ENCODE peak calls at places on chromosomes 6 and 20, in six cellular contexts. One of them, this sample, is unnamed.

GRCh38 chr6:135506270-135506997 is 8.9 kb upstream of the AHI1 start:
- DNase-seq in OCI-M1: peak; percentile 87
- DNase-seq in brain microvascular endothelial cell: peak; percentile 38
- DNase-seq in stimulated activated CD8-positive, alpha-beta memory T cell treated with anti-CD3 and anti-CD28 coated beads, Interleukin-7, amount 100 ng/mL, for 1 hour: no peak
- DNase-seq in HCT116: no peak
- DNase-seq in left ventricle myocardium inferior: no peak
- DNase-seq in this sample: peak; percentile 4

GRCh38 chr20:63309261-63310071 is 16.5 kb downstream of the COL20A1 start:
- DNase-seq in stimulated activated CD8-positive, alpha-beta memory T cell treated with anti-CD3 and anti-CD28 coated beads, Interleukin-7, amount 100 ng/mL, for 1 hour: no peak
- DNase-seq in brain microvascular endothelial cell: no peak
- DNase-seq in HCT116: no peak
- DNase-seq in OCI-M1: peak; percentile 34
- DNase-seq in left ventricle myocardium inferior: peak; percentile 38
- DNase-seq in this sample: no peak

GRCh38 chr6:44222987-44223470 is 366 bp upstream of the SLC29A1 start:
- DNase-seq in HCT116: no peak
- DNase-seq in stimulated activated CD8-positive, alpha-beta memory T cell treated with anti-CD3 and anti-CD28 coated beads, Interleukin-7, amount 100 ng/mL, for 1 hour: no peak
- DNase-seq in OCI-M1: no peak
- DNase-seq in brain microvascular endothelial cell: no peak
- DNase-seq in left ventricle myocardium inferior: no peak
- DNase-seq in this sample: no peak

GRCh38 chr6:87922947-87923330 is 124.7 kb upstream of the SPACA1 start:
- DNase-seq in brain microvascular endothelial cell: no peak
- DNase-seq in HCT116: no peak
- DNase-seq in left ventricle myocardium inferior: no peak
- DNase-seq in stimulated activated CD8-positive, alpha-beta memory T cell treated with anti-CD3 and anti-CD28 coated beads, Interleukin-7, amount 100 ng/mL, for 1 hour: no peak
- DNase-seq in OCI-M1: no peak
- DNase-seq in this sample: peak; percentile 21

GRCh38 chr6:84618046-84618752 is 146.2 kb downstream of the TBX18 start:
- DNase-seq in left ventricle myocardium inferior: no peak
- DNase-seq in brain microvascular endothelial cell: peak; percentile 67
- DNase-seq in stimulated activated CD8-positive, alpha-beta memory T cell treated with anti-CD3 and anti-CD28 coated beads, Interleukin-7, amount 100 ng/mL, for 1 hour: no peak
- DNase-seq in OCI-M1: no peak
- DNase-seq in HCT116: no peak
- DNase-seq in this sample: no peak

GRCh38 chr6:148727104-148727503 is 19.7 kb upstream of the UST start:
- DNase-seq in HCT116: no peak
- DNase-seq in OCI-M1: no peak
- DNase-seq in stimulated activated CD8-positive, alpha-beta memory T cell treated with anti-CD3 and anti-CD28 coated beads, Interleukin-7, amount 100 ng/mL, for 1 hour: no peak
- DNase-seq in left ventricle myocardium inferior: no peak
- DNase-seq in brain microvascular endothelial cell: no peak
- DNase-seq in this sample: no peak

GRCh38 chr6:18586133-18586532 is 199.0 kb downstream of the RNF144B start:
- DNase-seq in OCI-M1: no peak
- DNase-seq in left ventricle myocardium inferior: no peak
- DNase-seq in brain microvascular endothelial cell: no peak
- DNase-seq in stimulated activated CD8-positive, alpha-beta memory T cell treated with anti-CD3 and anti-CD28 coated beads, Interleukin-7, amount 100 ng/mL, for 1 hour: no peak
- DNase-seq in HCT116: no peak
- DNase-seq in this sample: no peak

GRCh38 chr20:32189691-32190607 is 17.6 kb downstream of the PLAGL2 start:
- DNase-seq in left ventricle myocardium inferior: peak; percentile 50
- DNase-seq in OCI-M1: no peak
- DNase-seq in stimulated activated CD8-positive, alpha-beta memory T cell treated with anti-CD3 and anti-CD28 coated beads, Interleukin-7, amount 100 ng/mL, for 1 hour: peak; percentile 13
- DNase-seq in brain microvascular endothelial cell: no peak
- DNase-seq in HCT116: no peak
- DNase-seq in this sample: no peak

GRCh38 chr6:145547596-145548325 is 187.6 kb downstream of the EPM2A start:
- DNase-seq in brain microvascular endothelial cell: no peak
- DNase-seq in HCT116: no peak
- DNase-seq in OCI-M1: no peak
- DNase-seq in stimulated activated CD8-positive, alpha-beta memory T cell treated with anti-CD3 and anti-CD28 coated beads, Interleukin-7, amount 100 ng/mL, for 1 hour: no peak
- DNase-seq in left ventricle myocardium inferior: no peak
- DNase-seq in this sample: no peak

GRCh38 chr6:167671977-167672687 is 154.6 kb upstream of the AFDN start:
- DNase-seq in left ventricle myocardium inferior: no peak
- DNase-seq in brain microvascular endothelial cell: no peak
- DNase-seq in OCI-M1: no peak
- DNase-seq in stimulated activated CD8-positive, alpha-beta memory T cell treated with anti-CD3 and anti-CD28 coated beads, Interleukin-7, amount 100 ng/mL, for 1 hour: no peak
- DNase-seq in HCT116: no peak
- DNase-seq in this sample: no peak

GRCh38 chr6:144286503-144287393 is 1.6 kb downstream of the UTRN start:
- DNase-seq in OCI-M1: peak; percentile 69
- DNase-seq in stimulated activated CD8-positive, alpha-beta memory T cell treated with anti-CD3 and anti-CD28 coated beads, Interleukin-7, amount 100 ng/mL, for 1 hour: no peak
- DNase-seq in HCT116: no peak
- DNase-seq in brain microvascular endothelial cell: peak; percentile 89
- DNase-seq in left ventricle myocardium inferior: peak; percentile 79
- DNase-seq in this sample: no peak

GRCh38 chr20:36917240-36917639 is 34.3 kb downstream of the SAMHD1 start:
- DNase-seq in left ventricle myocardium inferior: no peak
- DNase-seq in stimulated activated CD8-positive, alpha-beta memory T cell treated with anti-CD3 and anti-CD28 coated beads, Interleukin-7, amount 100 ng/mL, for 1 hour: no peak
- DNase-seq in OCI-M1: no peak
- DNase-seq in HCT116: no peak
- DNase-seq in brain microvascular endothelial cell: no peak
- DNase-seq in this sample: no peak

GRCh38 chr6:132065556-132065955 is 114.4 kb upstream of the CCN2 start:
- DNase-seq in left ventricle myocardium inferior: no peak
- DNase-seq in OCI-M1: peak; percentile 27
- DNase-seq in stimulated activated CD8-positive, alpha-beta memory T cell treated with anti-CD3 and anti-CD28 coated beads, Interleukin-7, amount 100 ng/mL, for 1 hour: no peak
- DNase-seq in HCT116: no peak
- DNase-seq in brain microvascular endothelial cell: peak; percentile 23
- DNase-seq in this sample: no peak

GRCh38 chr20:3013771-3014170 is 29.7 kb upstream of the GNRH2 start:
- DNase-seq in stimulated activated CD8-positive, alpha-beta memory T cell treated with anti-CD3 and anti-CD28 coated beads, Interleukin-7, amount 100 ng/mL, for 1 hour: no peak
- DNase-seq in HCT116: no peak
- DNase-seq in left ventricle myocardium inferior: no peak
- DNase-seq in OCI-M1: no peak
- DNase-seq in brain microvascular endothelial cell: no peak
- DNase-seq in this sample: no peak

GRCh38 chr6:53530346-53530745 is 14.6 kb downstream of the GCLC start:
- DNase-seq in HCT116: no peak
- DNase-seq in OCI-M1: no peak
- DNase-seq in left ventricle myocardium inferior: peak; percentile 37
- DNase-seq in stimulated activated CD8-positive, alpha-beta memory T cell treated with anti-CD3 and anti-CD28 coated beads, Interleukin-7, amount 100 ng/mL, for 1 hour: no peak
- DNase-seq in brain microvascular endothelial cell: peak; percentile 29
- DNase-seq in this sample: no peak

GRCh38 chr20:39878809-39879208 is 810.2 kb downstream of the MAFB start:
- DNase-seq in OCI-M1: no peak
- DNase-seq in brain microvascular endothelial cell: no peak
- DNase-seq in stimulated activated CD8-positive, alpha-beta memory T cell treated with anti-CD3 and anti-CD28 coated beads, Interleukin-7, amount 100 ng/mL, for 1 hour: no peak
- DNase-seq in left ventricle myocardium inferior: no peak
- DNase-seq in HCT116: no peak
- DNase-seq in this sample: no peak

GRCh38 chr6:49555951-49556350 is 5.5 kb downstream of the C6orf141 start:
- DNase-seq in brain microvascular endothelial cell: no peak
- DNase-seq in stimulated activated CD8-positive, alpha-beta memory T cell treated with anti-CD3 and anti-CD28 coated beads, Interleukin-7, amount 100 ng/mL, for 1 hour: no peak
- DNase-seq in HCT116: no peak
- DNase-seq in OCI-M1: no peak
- DNase-seq in left ventricle myocardium inferior: no peak
- DNase-seq in this sample: no peak

GRCh38 chr6:157821342-157822033 is 1.6 kb upstream of the SNX9 start:
- DNase-seq in stimulated activated CD8-positive, alpha-beta memory T cell treated with anti-CD3 and anti-CD28 coated beads, Interleukin-7, amount 100 ng/mL, for 1 hour: no peak
- DNase-seq in OCI-M1: no peak
- DNase-seq in brain microvascular endothelial cell: no peak
- DNase-seq in HCT116: no peak
- DNase-seq in left ventricle myocardium inferior: no peak
- DNase-seq in this sample: no peak

GRCh38 chr20:46894971-46895905 is 595 bp downstream of the EYA2 start:
- DNase-seq in OCI-M1: no peak
- DNase-seq in brain microvascular endothelial cell: no peak
- DNase-seq in stimulated activated CD8-positive, alpha-beta memory T cell treated with anti-CD3 and anti-CD28 coated beads, Interleukin-7, amount 100 ng/mL, for 1 hour: no peak
- DNase-seq in left ventricle myocardium inferior: no peak
- DNase-seq in HCT116: no peak
- DNase-seq in this sample: no peak

GRCh38 chr6:35359744-35360348 is 17.5 kb downstream of the PPARD start:
- DNase-seq in HCT116: no peak
- DNase-seq in stimulated activated CD8-positive, alpha-beta memory T cell treated with anti-CD3 and anti-CD28 coated beads, Interleukin-7, amount 100 ng/mL, for 1 hour: no peak
- DNase-seq in brain microvascular endothelial cell: peak; percentile 83
- DNase-seq in left ventricle myocardium inferior: peak; percentile 26
- DNase-seq in OCI-M1: no peak
- DNase-seq in this sample: no peak

GRCh38 chr6:149484733-149485700 is at the start of gene ZC3H12D:
- DNase-seq in left ventricle myocardium inferior: peak; percentile 60
- DNase-seq in HCT116: peak; percentile 38
- DNase-seq in brain microvascular endothelial cell: peak; percentile 5
- DNase-seq in stimulated activated CD8-positive, alpha-beta memory T cell treated with anti-CD3 and anti-CD28 coated beads, Interleukin-7, amount 100 ng/mL, for 1 hour: peak; percentile 54
- DNase-seq in OCI-M1: peak; percentile 34
- DNase-seq in this sample: no peak

GRCh38 chr6:142842423-142843261 is 102.3 kb downstream of the HIVEP2 start:
- DNase-seq in brain microvascular endothelial cell: peak; percentile 92
- DNase-seq in stimulated activated CD8-positive, alpha-beta memory T cell treated with anti-CD3 and anti-CD28 coated beads, Interleukin-7, amount 100 ng/mL, for 1 hour: no peak
- DNase-seq in OCI-M1: peak; percentile 31
- DNase-seq in HCT116: no peak
- DNase-seq in left ventricle myocardium inferior: no peak
- DNase-seq in this sample: no peak

GRCh38 chr6:123802351-123802696 is 1.3 kb upstream of the NKAIN2 start:
- DNase-seq in left ventricle myocardium inferior: no peak
- DNase-seq in HCT116: no peak
- DNase-seq in stimulated activated CD8-positive, alpha-beta memory T cell treated with anti-CD3 and anti-CD28 coated beads, Interleukin-7, amount 100 ng/mL, for 1 hour: no peak
- DNase-seq in OCI-M1: no peak
- DNase-seq in brain microvascular endothelial cell: no peak
- DNase-seq in this sample: no peak

GRCh38 chr6:76866091-76866490 is 597.2 kb downstream of the HTR1B start:
- DNase-seq in HCT116: no peak
- DNase-seq in left ventricle myocardium inferior: no peak
- DNase-seq in OCI-M1: no peak
- DNase-seq in brain microvascular endothelial cell: no peak
- DNase-seq in stimulated activated CD8-positive, alpha-beta memory T cell treated with anti-CD3 and anti-CD28 coated beads, Interleukin-7, amount 100 ng/mL, for 1 hour: no peak
- DNase-seq in this sample: no peak

GRCh38 chr6:157287247-157287850 is 36.0 kb downstream of the TMEM242 start:
- DNase-seq in left ventricle myocardium inferior: no peak
- DNase-seq in HCT116: no peak
- DNase-seq in stimulated activated CD8-positive, alpha-beta memory T cell treated with anti-CD3 and anti-CD28 coated beads, Interleukin-7, amount 100 ng/mL, for 1 hour: no peak
- DNase-seq in brain microvascular endothelial cell: no peak
- DNase-seq in OCI-M1: no peak
- DNase-seq in this sample: no peak

GRCh38 chr6:112235956-112236355 is 18.4 kb downstream of the LAMA4 start:
- DNase-seq in HCT116: no peak
- DNase-seq in brain microvascular endothelial cell: peak; percentile 94
- DNase-seq in left ventricle myocardium inferior: no peak
- DNase-seq in OCI-M1: peak; percentile 39
- DNase-seq in stimulated activated CD8-positive, alpha-beta memory T cell treated with anti-CD3 and anti-CD28 coated beads, Interleukin-7, amount 100 ng/mL, for 1 hour: no peak
- DNase-seq in this sample: no peak